ENCODE peak calls at places on chromosomes 3 and 15, in ten cellular contexts. One of them, this sample, is unnamed.

GRCh38 chr3:23649502-23649901 is 156.3 kb upstream of the UBE2E1 start:
- DNase-seq in H9: no peak
- DNase-seq in pancreas: no peak
- DNase-seq in astrocyte of the spinal cord: peak
- DNase-seq in MM.1S: no peak
- DNase-seq in IMR-90: no peak
- DNase-seq in heart left ventricle: no peak
- DNase-seq in cardiac muscle cell: no peak
- DNase-seq in cardiac fibroblast: no peak
- DNase-seq in fibroblast of pulmonary artery: no peak
- DNase-seq in this sample: no peak

GRCh38 chr3:121696190-121696589 is 35.5 kb upstream of the HCLS1 start:
- DNase-seq in H9: no peak
- DNase-seq in pancreas: no peak
- DNase-seq in astrocyte of the spinal cord: no peak
- DNase-seq in MM.1S: no peak
- DNase-seq in IMR-90: no peak
- DNase-seq in heart left ventricle: no peak
- DNase-seq in cardiac muscle cell: no peak
- DNase-seq in cardiac fibroblast: no peak
- DNase-seq in fibroblast of pulmonary artery: no peak
- DNase-seq in this sample: no peak

GRCh38 chr3:125367403-125368230 is 7.5 kb downstream of the ZNF148 start:
- DNase-seq in H9: no peak
- DNase-seq in pancreas: no peak
- DNase-seq in astrocyte of the spinal cord: peak
- DNase-seq in MM.1S: no peak
- DNase-seq in IMR-90: peak
- DNase-seq in heart left ventricle: no peak
- DNase-seq in cardiac muscle cell: peak
- DNase-seq in cardiac fibroblast: peak
- DNase-seq in fibroblast of pulmonary artery: peak
- DNase-seq in this sample: peak

GRCh38 chr15:52217186-52217585 is 26.0 kb upstream of the GNB5 start:
- DNase-seq in H9: peak
- DNase-seq in pancreas: peak
- DNase-seq in astrocyte of the spinal cord: no peak
- DNase-seq in MM.1S: no peak
- DNase-seq in IMR-90: no peak
- DNase-seq in heart left ventricle: no peak
- DNase-seq in cardiac muscle cell: no peak
- DNase-seq in cardiac fibroblast: no peak
- DNase-seq in fibroblast of pulmonary artery: no peak
- DNase-seq in this sample: no peak

GRCh38 chr3:32919920-32920319 is 31.5 kb upstream of the CCR4 start:
- DNase-seq in H9: no peak
- DNase-seq in pancreas: no peak
- DNase-seq in astrocyte of the spinal cord: no peak
- DNase-seq in MM.1S: no peak
- DNase-seq in IMR-90: no peak
- DNase-seq in heart left ventricle: no peak
- DNase-seq in cardiac muscle cell: no peak
- DNase-seq in cardiac fibroblast: no peak
- DNase-seq in fibroblast of pulmonary artery: no peak
- DNase-seq in this sample: no peak

GRCh38 chr3:9298236-9298635 is 48.8 kb upstream of the SRGAP3 start:
- DNase-seq in H9: no peak
- DNase-seq in pancreas: no peak
- DNase-seq in astrocyte of the spinal cord: no peak
- DNase-seq in MM.1S: no peak
- DNase-seq in IMR-90: peak
- DNase-seq in heart left ventricle: no peak
- DNase-seq in cardiac muscle cell: no peak
- DNase-seq in cardiac fibroblast: peak
- DNase-seq in fibroblast of pulmonary artery: no peak
- DNase-seq in this sample: peak

GRCh38 chr3:42914771-42915515 is 9.0 kb downstream of the ZNF662 start:
- DNase-seq in H9: no peak
- DNase-seq in pancreas: no peak
- DNase-seq in astrocyte of the spinal cord: no peak
- DNase-seq in MM.1S: no peak
- DNase-seq in IMR-90: no peak
- DNase-seq in heart left ventricle: no peak
- DNase-seq in cardiac muscle cell: peak
- DNase-seq in cardiac fibroblast: peak
- DNase-seq in fibroblast of pulmonary artery: no peak
- DNase-seq in this sample: no peak

GRCh38 chr15:56969265-56969895 is 50.9 kb downstream of the TCF12 start:
- DNase-seq in H9: no peak
- DNase-seq in pancreas: no peak
- DNase-seq in astrocyte of the spinal cord: no peak
- DNase-seq in MM.1S: no peak
- DNase-seq in IMR-90: no peak
- DNase-seq in heart left ventricle: no peak
- DNase-seq in cardiac muscle cell: no peak
- DNase-seq in cardiac fibroblast: no peak
- DNase-seq in fibroblast of pulmonary artery: no peak
- DNase-seq in this sample: no peak

GRCh38 chr3:48184299-48184698 is 3.9 kb downstream of the CDC25A start:
- DNase-seq in H9: no peak
- DNase-seq in pancreas: no peak
- DNase-seq in astrocyte of the spinal cord: no peak
- DNase-seq in MM.1S: no peak
- DNase-seq in IMR-90: no peak
- DNase-seq in heart left ventricle: no peak
- DNase-seq in cardiac muscle cell: no peak
- DNase-seq in cardiac fibroblast: no peak
- DNase-seq in fibroblast of pulmonary artery: no peak
- DNase-seq in this sample: no peak

GRCh38 chr3:30512596-30512995 is 93.8 kb upstream of the TGFBR2 start:
- DNase-seq in H9: no peak
- DNase-seq in pancreas: no peak
- DNase-seq in astrocyte of the spinal cord: no peak
- DNase-seq in MM.1S: no peak
- DNase-seq in IMR-90: peak
- DNase-seq in heart left ventricle: no peak
- DNase-seq in cardiac muscle cell: no peak
- DNase-seq in cardiac fibroblast: peak
- DNase-seq in fibroblast of pulmonary artery: no peak
- DNase-seq in this sample: no peak

GRCh38 chr15:59887211-59887610 is 116.9 kb upstream of the FOXB1 start:
- DNase-seq in H9: no peak
- DNase-seq in pancreas: no peak
- DNase-seq in astrocyte of the spinal cord: no peak
- DNase-seq in MM.1S: no peak
- DNase-seq in IMR-90: no peak
- DNase-seq in heart left ventricle: no peak
- DNase-seq in cardiac muscle cell: no peak
- DNase-seq in cardiac fibroblast: no peak
- DNase-seq in fibroblast of pulmonary artery: no peak
- DNase-seq in this sample: no peak

GRCh38 chr15:59896652-59897051 is 107.5 kb upstream of the FOXB1 start:
- DNase-seq in H9: no peak
- DNase-seq in pancreas: no peak
- DNase-seq in astrocyte of the spinal cord: no peak
- DNase-seq in MM.1S: no peak
- DNase-seq in IMR-90: no peak
- DNase-seq in heart left ventricle: no peak
- DNase-seq in cardiac muscle cell: no peak
- DNase-seq in cardiac fibroblast: no peak
- DNase-seq in fibroblast of pulmonary artery: no peak
- DNase-seq in this sample: no peak

GRCh38 chr15:59894835-59895234 is 109.3 kb upstream of the FOXB1 start:
- DNase-seq in H9: no peak
- DNase-seq in pancreas: no peak
- DNase-seq in astrocyte of the spinal cord: no peak
- DNase-seq in MM.1S: no peak
- DNase-seq in IMR-90: no peak
- DNase-seq in heart left ventricle: no peak
- DNase-seq in cardiac muscle cell: no peak
- DNase-seq in cardiac fibroblast: peak
- DNase-seq in fibroblast of pulmonary artery: no peak
- DNase-seq in this sample: no peak

DNA sequence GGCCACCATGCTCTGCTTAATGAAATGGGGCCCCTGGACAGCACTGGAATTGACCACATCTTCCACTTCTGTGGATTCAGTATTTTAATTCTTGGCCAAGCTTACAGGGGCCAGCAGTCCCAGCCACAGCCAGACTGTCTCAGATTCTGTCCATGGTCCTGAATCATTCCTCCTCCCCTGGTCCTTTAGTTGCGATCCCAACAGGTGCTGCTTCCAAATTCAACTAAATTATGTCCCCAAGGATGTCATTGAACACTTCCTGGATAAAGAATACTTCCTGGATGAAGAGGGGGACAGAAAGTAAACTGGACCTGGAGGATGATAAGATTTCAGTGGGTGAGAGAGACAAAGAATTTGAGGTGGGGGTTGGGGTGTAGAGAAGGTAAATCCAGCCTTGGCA is 111.1 kb upstream of the FOXB1 start:
- DNase-seq in H9: peak
- DNase-seq in pancreas: no peak
- DNase-seq in astrocyte of the spinal cord: peak
- DNase-seq in MM.1S: no peak
- DNase-seq in IMR-90: peak
- DNase-seq in heart left ventricle: no peak
- DNase-seq in cardiac muscle cell: peak
- DNase-seq in cardiac fibroblast: peak
- DNase-seq in fibroblast of pulmonary artery: peak
- DNase-seq in this sample: no peak
- TF ChIP-seq CTCF in H9: no peak
- TF ChIP-seq CTCF in pancreas: no peak
- TF ChIP-seq CTCF in astrocyte of the spinal cord: no peak
- TF ChIP-seq CTCF in MM.1S: no peak
- TF ChIP-seq CTCF in IMR-90: no peak
- TF ChIP-seq CTCF in heart left ventricle: no peak
- TF ChIP-seq CTCF in cardiac muscle cell: no peak
- TF ChIP-seq CTCF in cardiac fibroblast: no peak
- TF ChIP-seq CTCF in fibroblast of pulmonary artery: no peak
- TF ChIP-seq CTCF in this sample: no peak

GRCh38 chr3:160450846-160451245 is 1.3 kb upstream of the TRIM59 start:
- DNase-seq in H9: no peak
- DNase-seq in pancreas: no peak
- DNase-seq in astrocyte of the spinal cord: peak
- DNase-seq in MM.1S: no peak
- DNase-seq in IMR-90: peak
- DNase-seq in heart left ventricle: no peak
- DNase-seq in cardiac muscle cell: peak
- DNase-seq in cardiac fibroblast: peak
- DNase-seq in fibroblast of pulmonary artery: peak
- DNase-seq in this sample: peak
- TF ChIP-seq CTCF in H9: no peak
- TF ChIP-seq CTCF in pancreas: no peak
- TF ChIP-seq CTCF in astrocyte of the spinal cord: no peak
- TF ChIP-seq CTCF in MM.1S: no peak
- TF ChIP-seq CTCF in IMR-90: peak
- TF ChIP-seq CTCF in heart left ventricle: no peak
- TF ChIP-seq CTCF in cardiac muscle cell: no peak
- TF ChIP-seq CTCF in cardiac fibroblast: peak
- TF ChIP-seq CTCF in fibroblast of pulmonary artery: no peak
- TF ChIP-seq CTCF in this sample: no peak

GRCh38 chr15:79883579-79884203 is 13.1 kb downstream of the MTHFS start:
- DNase-seq in H9: no peak
- DNase-seq in pancreas: no peak
- DNase-seq in astrocyte of the spinal cord: no peak
- DNase-seq in MM.1S: no peak
- DNase-seq in IMR-90: no peak
- DNase-seq in heart left ventricle: no peak
- DNase-seq in cardiac muscle cell: no peak
- DNase-seq in cardiac fibroblast: no peak
- DNase-seq in fibroblast of pulmonary artery: no peak
- DNase-seq in this sample: no peak
- TF ChIP-seq CTCF in H9: no peak
- TF ChIP-seq CTCF in pancreas: no peak
- TF ChIP-seq CTCF in astrocyte of the spinal cord: no peak
- TF ChIP-seq CTCF in MM.1S: no peak
- TF ChIP-seq CTCF in IMR-90: no peak
- TF ChIP-seq CTCF in heart left ventricle: no peak
- TF ChIP-seq CTCF in cardiac muscle cell: no peak
- TF ChIP-seq CTCF in cardiac fibroblast: no peak
- TF ChIP-seq CTCF in fibroblast of pulmonary artery: no peak
- TF ChIP-seq CTCF in this sample: no peak

GRCh38 chr3:126837773-126838172 is 133.7 kb downstream of the CHCHD6 start:
- DNase-seq in H9: no peak
- DNase-seq in pancreas: no peak
- DNase-seq in astrocyte of the spinal cord: no peak
- DNase-seq in MM.1S: no peak
- DNase-seq in IMR-90: no peak
- DNase-seq in heart left ventricle: no peak
- DNase-seq in cardiac muscle cell: no peak
- DNase-seq in cardiac fibroblast: no peak
- DNase-seq in fibroblast of pulmonary artery: no peak
- DNase-seq in this sample: no peak

GRCh38 chr3:126835472-126836219 is 131.6 kb downstream of the CHCHD6 start:
- DNase-seq in H9: no peak
- DNase-seq in pancreas: no peak
- DNase-seq in astrocyte of the spinal cord: peak
- DNase-seq in MM.1S: no peak
- DNase-seq in IMR-90: peak
- DNase-seq in heart left ventricle: no peak
- DNase-seq in cardiac muscle cell: peak
- DNase-seq in cardiac fibroblast: peak
- DNase-seq in fibroblast of pulmonary artery: peak
- DNase-seq in this sample: peak

GRCh38 chr3:126834596-126835471 is 130.8 kb downstream of the CHCHD6 start:
- DNase-seq in H9: no peak
- DNase-seq in pancreas: no peak
- DNase-seq in astrocyte of the spinal cord: peak
- DNase-seq in MM.1S: no peak
- DNase-seq in IMR-90: no peak
- DNase-seq in heart left ventricle: no peak
- DNase-seq in cardiac muscle cell: no peak
- DNase-seq in cardiac fibroblast: no peak
- DNase-seq in fibroblast of pulmonary artery: no peak
- DNase-seq in this sample: no peak

GRCh38 chr3:126832933-126833332 is 128.9 kb downstream of the CHCHD6 start:
- DNase-seq in H9: no peak
- DNase-seq in pancreas: no peak
- DNase-seq in astrocyte of the spinal cord: no peak
- DNase-seq in MM.1S: no peak
- DNase-seq in IMR-90: no peak
- DNase-seq in heart left ventricle: no peak
- DNase-seq in cardiac muscle cell: no peak
- DNase-seq in cardiac fibroblast: no peak
- DNase-seq in fibroblast of pulmonary artery: no peak
- DNase-seq in this sample: no peak

DNA sequence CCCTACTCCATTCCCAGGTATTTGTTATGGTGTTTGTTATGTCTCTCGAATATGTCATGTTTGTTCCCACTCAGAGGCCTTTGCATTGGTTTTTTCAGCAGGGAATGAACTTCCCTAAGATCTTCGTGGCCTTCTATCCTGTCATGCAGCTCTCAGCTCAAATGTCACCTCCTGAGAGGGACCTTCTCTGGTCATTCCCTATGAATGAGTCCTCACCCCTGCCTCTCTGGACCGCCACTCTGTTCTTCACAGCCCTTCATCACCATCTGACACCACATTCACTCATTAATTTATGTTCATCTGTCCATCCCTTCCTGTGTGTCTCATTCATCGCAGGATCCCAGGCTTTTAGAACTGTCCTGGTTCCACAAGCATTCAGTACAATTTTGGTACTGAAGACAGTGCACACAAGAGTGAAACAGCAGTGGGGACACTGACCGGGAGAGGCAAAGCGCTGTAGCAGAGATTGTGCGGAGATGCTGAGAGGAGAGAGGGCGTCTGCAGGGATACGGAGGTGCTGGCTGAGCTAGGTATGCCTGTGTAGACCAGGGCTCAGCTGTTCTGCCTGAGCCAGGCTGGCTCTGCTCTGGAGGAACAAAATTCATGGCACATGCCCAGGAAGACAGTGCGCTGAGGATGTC is 132.3 kb downstream of the CHCHD6 start:
- DNase-seq in H9: no peak
- DNase-seq in pancreas: no peak
- DNase-seq in astrocyte of the spinal cord: no peak
- DNase-seq in MM.1S: no peak
- DNase-seq in IMR-90: no peak
- DNase-seq in heart left ventricle: no peak
- DNase-seq in cardiac muscle cell: no peak
- DNase-seq in cardiac fibroblast: no peak
- DNase-seq in fibroblast of pulmonary artery: no peak
- DNase-seq in this sample: no peak
- TF ChIP-seq CTCF in H9: no peak
- TF ChIP-seq CTCF in pancreas: no peak
- TF ChIP-seq CTCF in astrocyte of the spinal cord: no peak
- TF ChIP-seq CTCF in MM.1S: no peak
- TF ChIP-seq CTCF in IMR-90: no peak
- TF ChIP-seq CTCF in heart left ventricle: no peak
- TF ChIP-seq CTCF in cardiac muscle cell: no peak
- TF ChIP-seq CTCF in cardiac fibroblast: no peak
- TF ChIP-seq CTCF in fibroblast of pulmonary artery: no peak
- TF ChIP-seq CTCF in this sample: no peak

This sample was measured in foreskin fibroblast.